ENCODE peak calls at places on chromosomes 12 and 14, in eight cellular contexts. One of them, this sample, is unnamed.

GRCh38 chr12:64679487-64679983 is 69.2 kb downstream of the RASSF3 start:
- DNase-seq in foreskin fibroblast: peak
- DNase-seq in fibroblast of pulmonary artery: peak
- DNase-seq in lower leg skin: peak
- DNase-seq in choroid plexus epithelial cell: peak
- DNase-seq in right lobe of liver: no peak
- DNase-seq in AG04450: no peak
- DNase-seq in RWPE2: peak
- DNase-seq in this sample: peak

GRCh38 chr12:27434673-27435565 is 11.6 kb upstream of the SMCO2 start:
- DNase-seq in foreskin fibroblast: peak
- DNase-seq in fibroblast of pulmonary artery: peak
- DNase-seq in lower leg skin: no peak
- DNase-seq in choroid plexus epithelial cell: peak
- DNase-seq in right lobe of liver: no peak
- DNase-seq in AG04450: no peak
- DNase-seq in RWPE2: no peak
- DNase-seq in this sample: peak

GRCh38 chr12:76883826-76884225 is 5.0 kb upstream of the CSRP2 start:
- DNase-seq in foreskin fibroblast: peak
- DNase-seq in fibroblast of pulmonary artery: peak
- DNase-seq in lower leg skin: no peak
- DNase-seq in choroid plexus epithelial cell: peak
- DNase-seq in right lobe of liver: no peak
- DNase-seq in AG04450: no peak
- DNase-seq in RWPE2: no peak
- DNase-seq in this sample: peak

GRCh38 chr12:5085896-5086295 is 42.2 kb downstream of the KCNA5 start:
- DNase-seq in foreskin fibroblast: peak
- DNase-seq in fibroblast of pulmonary artery: peak
- DNase-seq in lower leg skin: no peak
- DNase-seq in choroid plexus epithelial cell: peak
- DNase-seq in right lobe of liver: no peak
- DNase-seq in AG04450: peak
- DNase-seq in RWPE2: no peak
- DNase-seq in this sample: peak

GRCh38 chr12:726281-727140 is 25.9 kb upstream of the WNK1 start:
- DNase-seq in foreskin fibroblast: no peak
- DNase-seq in fibroblast of pulmonary artery: no peak
- DNase-seq in lower leg skin: no peak
- DNase-seq in choroid plexus epithelial cell: peak
- DNase-seq in right lobe of liver: no peak
- DNase-seq in AG04450: no peak
- DNase-seq in RWPE2: no peak
- DNase-seq in this sample: peak

GRCh38 chr14:99570542-99571302 is 33.3 kb downstream of the CCDC85C start:
- DNase-seq in foreskin fibroblast: no peak
- DNase-seq in fibroblast of pulmonary artery: no peak
- DNase-seq in lower leg skin: no peak
- DNase-seq in choroid plexus epithelial cell: no peak
- DNase-seq in right lobe of liver: no peak
- DNase-seq in AG04450: no peak
- DNase-seq in RWPE2: no peak
- DNase-seq in this sample: no peak

GRCh38 chr14:90523544-90523943 is 126.7 kb downstream of the CALM1 start:
- DNase-seq in foreskin fibroblast: no peak
- DNase-seq in fibroblast of pulmonary artery: peak
- DNase-seq in lower leg skin: no peak
- DNase-seq in choroid plexus epithelial cell: peak
- DNase-seq in right lobe of liver: no peak
- DNase-seq in AG04450: no peak
- DNase-seq in RWPE2: no peak
- DNase-seq in this sample: peak

GRCh38 chr14:22551597-22551982 is 37.4 kb downstream of the DAD1 start:
- DNase-seq in foreskin fibroblast: no peak
- DNase-seq in fibroblast of pulmonary artery: no peak
- DNase-seq in lower leg skin: no peak
- DNase-seq in choroid plexus epithelial cell: no peak
- DNase-seq in right lobe of liver: no peak
- DNase-seq in AG04450: no peak
- DNase-seq in RWPE2: no peak
- DNase-seq in this sample: no peak

GRCh38 chr14:45559626-45560025 is 306.6 kb upstream of the MIS18BP1 start:
- DNase-seq in foreskin fibroblast: no peak
- DNase-seq in fibroblast of pulmonary artery: no peak
- DNase-seq in lower leg skin: no peak
- DNase-seq in choroid plexus epithelial cell: no peak
- DNase-seq in right lobe of liver: no peak
- DNase-seq in AG04450: no peak
- DNase-seq in RWPE2: no peak
- DNase-seq in this sample: no peak

GRCh38 chr14:90924618-90925345 is 108.6 kb upstream of the TTC7B start:
- DNase-seq in foreskin fibroblast: no peak
- DNase-seq in fibroblast of pulmonary artery: peak
- DNase-seq in lower leg skin: no peak
- DNase-seq in choroid plexus epithelial cell: no peak
- DNase-seq in right lobe of liver: no peak
- DNase-seq in AG04450: no peak
- DNase-seq in RWPE2: no peak
- DNase-seq in this sample: no peak

GRCh38 chr12:104578453-104578852 is 121.7 kb downstream of the CHST11 start:
- DNase-seq in foreskin fibroblast: peak
- DNase-seq in fibroblast of pulmonary artery: peak
- DNase-seq in lower leg skin: no peak
- DNase-seq in choroid plexus epithelial cell: peak
- DNase-seq in right lobe of liver: no peak
- DNase-seq in AG04450: no peak
- DNase-seq in RWPE2: no peak
- DNase-seq in this sample: peak

GRCh38 chr12:79055926-79056674 is 191.5 kb downstream of the SYT1 start:
- DNase-seq in foreskin fibroblast: peak
- DNase-seq in fibroblast of pulmonary artery: peak
- DNase-seq in lower leg skin: no peak
- DNase-seq in choroid plexus epithelial cell: peak
- DNase-seq in right lobe of liver: no peak
- DNase-seq in AG04450: peak
- DNase-seq in RWPE2: no peak
- DNase-seq in this sample: peak

GRCh38 chr14:40656301-40656700 is 950.4 kb upstream of the LRFN5 start:
- DNase-seq in foreskin fibroblast: no peak
- DNase-seq in fibroblast of pulmonary artery: no peak
- DNase-seq in lower leg skin: no peak
- DNase-seq in choroid plexus epithelial cell: no peak
- DNase-seq in right lobe of liver: no peak
- DNase-seq in AG04450: no peak
- DNase-seq in RWPE2: no peak
- DNase-seq in this sample: no peak

GRCh38 chr12:132560421-132560830 is 50.0 kb downstream of the LRCOL1 start:
- DNase-seq in foreskin fibroblast: no peak
- DNase-seq in fibroblast of pulmonary artery: no peak
- DNase-seq in lower leg skin: no peak
- DNase-seq in choroid plexus epithelial cell: no peak
- DNase-seq in right lobe of liver: no peak
- DNase-seq in AG04450: no peak
- DNase-seq in RWPE2: no peak
- DNase-seq in this sample: no peak

GRCh38 chr12:132560831-132561783 is 49.3 kb downstream of the LRCOL1 start:
- DNase-seq in foreskin fibroblast: peak
- DNase-seq in fibroblast of pulmonary artery: peak
- DNase-seq in lower leg skin: no peak
- DNase-seq in choroid plexus epithelial cell: peak
- DNase-seq in right lobe of liver: no peak
- DNase-seq in AG04450: peak
- DNase-seq in RWPE2: no peak
- DNase-seq in this sample: peak

GRCh38 chr12:132557969-132558856 is 52.2 kb downstream of the LRCOL1 start:
- DNase-seq in foreskin fibroblast: no peak
- DNase-seq in fibroblast of pulmonary artery: no peak
- DNase-seq in lower leg skin: no peak
- DNase-seq in choroid plexus epithelial cell: no peak
- DNase-seq in right lobe of liver: no peak
- DNase-seq in AG04450: no peak
- DNase-seq in RWPE2: no peak
- DNase-seq in this sample: no peak

GRCh38 chr12:132558861-132559623 is 51.3 kb downstream of the LRCOL1 start:
- DNase-seq in foreskin fibroblast: no peak
- DNase-seq in fibroblast of pulmonary artery: no peak
- DNase-seq in lower leg skin: no peak
- DNase-seq in choroid plexus epithelial cell: no peak
- DNase-seq in right lobe of liver: no peak
- DNase-seq in AG04450: no peak
- DNase-seq in RWPE2: no peak
- DNase-seq in this sample: no peak

GRCh38 chr12:132559652-132560420 is 50.5 kb downstream of the LRCOL1 start:
- DNase-seq in foreskin fibroblast: peak
- DNase-seq in fibroblast of pulmonary artery: peak
- DNase-seq in lower leg skin: no peak
- DNase-seq in choroid plexus epithelial cell: peak
- DNase-seq in right lobe of liver: no peak
- DNase-seq in AG04450: no peak
- DNase-seq in RWPE2: no peak
- DNase-seq in this sample: peak
- H3K4me3 ChIP-seq in foreskin fibroblast: peak
- H3K4me3 ChIP-seq in fibroblast of pulmonary artery: peak
- H3K4me3 ChIP-seq in lower leg skin: peak
- H3K4me3 ChIP-seq in choroid plexus epithelial cell: peak
- H3K4me3 ChIP-seq in right lobe of liver: peak
- H3K4me3 ChIP-seq in AG04450: peak
- H3K4me3 ChIP-seq in RWPE2: peak
- H3K4me3 ChIP-seq in this sample: peak

GRCh38 chr12:12806784-12807516 is 6.2 kb upstream of the DDX47 start:
- DNase-seq in foreskin fibroblast: no peak
- DNase-seq in fibroblast of pulmonary artery: no peak
- DNase-seq in lower leg skin: no peak
- DNase-seq in choroid plexus epithelial cell: no peak
- DNase-seq in right lobe of liver: no peak
- DNase-seq in AG04450: no peak
- DNase-seq in RWPE2: no peak
- DNase-seq in this sample: no peak

GRCh38 chr12:12804432-12804886 is 8.7 kb upstream of the DDX47 start:
- DNase-seq in foreskin fibroblast: peak
- DNase-seq in fibroblast of pulmonary artery: peak
- DNase-seq in lower leg skin: no peak
- DNase-seq in choroid plexus epithelial cell: peak
- DNase-seq in right lobe of liver: no peak
- DNase-seq in AG04450: peak
- DNase-seq in RWPE2: peak
- DNase-seq in this sample: peak

GRCh38 chr12:12803186-12803585 is 10.0 kb upstream of the DDX47 start:
- DNase-seq in foreskin fibroblast: peak
- DNase-seq in fibroblast of pulmonary artery: peak
- DNase-seq in lower leg skin: peak
- DNase-seq in choroid plexus epithelial cell: peak
- DNase-seq in right lobe of liver: no peak
- DNase-seq in AG04450: no peak
- DNase-seq in RWPE2: peak
- DNase-seq in this sample: peak

GRCh38 chr12:12801649-12802048 is 11.5 kb upstream of the DDX47 start:
- DNase-seq in foreskin fibroblast: no peak
- DNase-seq in fibroblast of pulmonary artery: no peak
- DNase-seq in lower leg skin: no peak
- DNase-seq in choroid plexus epithelial cell: no peak
- DNase-seq in right lobe of liver: no peak
- DNase-seq in AG04450: no peak
- DNase-seq in RWPE2: no peak
- DNase-seq in this sample: no peak

DNA sequence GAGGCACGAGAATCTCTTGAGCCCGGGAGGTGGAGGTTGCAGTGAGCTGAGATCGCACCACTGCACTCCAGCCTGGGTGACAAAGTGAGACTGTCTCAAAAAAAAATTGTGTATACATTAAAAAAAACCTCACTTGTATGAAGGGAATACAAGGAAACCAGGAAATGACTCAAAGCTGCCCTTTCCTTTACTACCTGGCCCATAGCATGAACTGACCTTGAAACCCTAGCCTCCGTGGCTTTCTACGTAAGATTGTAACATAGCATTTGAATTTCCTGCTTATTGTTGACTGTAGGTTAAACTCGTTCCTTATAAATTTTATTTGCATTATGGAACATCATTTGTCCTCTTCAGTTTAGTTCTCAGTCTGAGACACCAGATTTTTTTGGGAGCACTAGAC is 9.1 kb upstream of the DDX47 start:
- DNase-seq in foreskin fibroblast: peak
- DNase-seq in fibroblast of pulmonary artery: peak
- DNase-seq in lower leg skin: no peak
- DNase-seq in choroid plexus epithelial cell: peak
- DNase-seq in right lobe of liver: no peak
- DNase-seq in AG04450: no peak
- DNase-seq in RWPE2: no peak
- DNase-seq in this sample: peak
- H3K4me3 ChIP-seq in foreskin fibroblast: no peak
- H3K4me3 ChIP-seq in fibroblast of pulmonary artery: no peak
- H3K4me3 ChIP-seq in lower leg skin: no peak
- H3K4me3 ChIP-seq in choroid plexus epithelial cell: no peak
- H3K4me3 ChIP-seq in right lobe of liver: no peak
- H3K4me3 ChIP-seq in AG04450: no peak
- H3K4me3 ChIP-seq in RWPE2: no peak
- H3K4me3 ChIP-seq in this sample: no peak

GRCh38 chr12:46386877-46387629 is 14.5 kb upstream of the SLC38A2 start:
- DNase-seq in foreskin fibroblast: peak
- DNase-seq in fibroblast of pulmonary artery: peak
- DNase-seq in lower leg skin: no peak
- DNase-seq in choroid plexus epithelial cell: peak
- DNase-seq in right lobe of liver: no peak
- DNase-seq in AG04450: no peak
- DNase-seq in RWPE2: no peak
- DNase-seq in this sample: peak

GRCh38 chr12:46384451-46385301 is 12.1 kb upstream of the SLC38A2 start:
- DNase-seq in foreskin fibroblast: no peak
- DNase-seq in fibroblast of pulmonary artery: peak
- DNase-seq in lower leg skin: no peak
- DNase-seq in choroid plexus epithelial cell: peak
- DNase-seq in right lobe of liver: no peak
- DNase-seq in AG04450: no peak
- DNase-seq in RWPE2: no peak
- DNase-seq in this sample: no peak

GRCh38 chr12:46387697-46388096 is 15.1 kb upstream of the SLC38A2 start:
- DNase-seq in foreskin fibroblast: no peak
- DNase-seq in fibroblast of pulmonary artery: no peak
- DNase-seq in lower leg skin: no peak
- DNase-seq in choroid plexus epithelial cell: no peak
- DNase-seq in right lobe of liver: no peak
- DNase-seq in AG04450: no peak
- DNase-seq in RWPE2: no peak
- DNase-seq in this sample: no peak

GRCh38 chr12:46385439-46385838 is 12.9 kb upstream of the SLC38A2 start:
- DNase-seq in foreskin fibroblast: no peak
- DNase-seq in fibroblast of pulmonary artery: no peak
- DNase-seq in lower leg skin: no peak
- DNase-seq in choroid plexus epithelial cell: no peak
- DNase-seq in right lobe of liver: peak
- DNase-seq in AG04450: no peak
- DNase-seq in RWPE2: no peak
- DNase-seq in this sample: peak

GRCh38 chr12:46386360-46386867 is 13.8 kb upstream of the SLC38A2 start:
- DNase-seq in foreskin fibroblast: peak
- DNase-seq in fibroblast of pulmonary artery: peak
- DNase-seq in lower leg skin: no peak
- DNase-seq in choroid plexus epithelial cell: peak
- DNase-seq in right lobe of liver: no peak
- DNase-seq in AG04450: peak
- DNase-seq in RWPE2: no peak
- DNase-seq in this sample: peak
- H3K4me3 ChIP-seq in foreskin fibroblast: no peak
- H3K4me3 ChIP-seq in fibroblast of pulmonary artery: peak
- H3K4me3 ChIP-seq in lower leg skin: no peak
- H3K4me3 ChIP-seq in choroid plexus epithelial cell: no peak
- H3K4me3 ChIP-seq in right lobe of liver: no peak
- H3K4me3 ChIP-seq in AG04450: no peak
- H3K4me3 ChIP-seq in RWPE2: no peak
- H3K4me3 ChIP-seq in this sample: no peak

GRCh38 chr12:3752096-3752709 is 706 bp downstream of the CRACR2A start:
- DNase-seq in foreskin fibroblast: no peak
- DNase-seq in fibroblast of pulmonary artery: peak
- DNase-seq in lower leg skin: peak
- DNase-seq in choroid plexus epithelial cell: peak
- DNase-seq in right lobe of liver: no peak
- DNase-seq in AG04450: no peak
- DNase-seq in RWPE2: no peak
- DNase-seq in this sample: peak
- H3K4me3 ChIP-seq in foreskin fibroblast: peak
- H3K4me3 ChIP-seq in fibroblast of pulmonary artery: peak
- H3K4me3 ChIP-seq in lower leg skin: peak
- H3K4me3 ChIP-seq in choroid plexus epithelial cell: peak
- H3K4me3 ChIP-seq in right lobe of liver: peak
- H3K4me3 ChIP-seq in AG04450: peak
- H3K4me3 ChIP-seq in RWPE2: no peak
- H3K4me3 ChIP-seq in this sample: peak

This sample was measured in astrocyte of the spinal cord.